ENCODE peak calls at places on chromosome 13, in four cellular contexts. R, C, H and M are unnamed samples.

GRCh38 chr13:94232161-94232560 is 247.3 kb downstream of the DCT start:
- DNase-seq in R (no peak), C (no peak), H (no peak), M (no peak)

GRCh38 chr13:113967206-113967720 is 6.6 kb downstream of the C13orf46 start:
- DNase-seq in R (no peak), C (peak), H (no peak), M (peak)

GRCh38 chr13:74145249-74145970 is 11.2 kb upstream of the KLF12 start:
- DNase-seq in R (peak), C (no peak), H (no peak), M (no peak)

GRCh38 chr13:80259159-80259558 is 81.8 kb downstream of the SPRY2 start:
- DNase-seq in R (no peak), C (no peak), H (no peak), M (no peak)

GRCh38 chr13:110367620-110368019 is 60.5 kb downstream of the COL4A2 start:
- DNase-seq in R (peak), C (no peak), H (no peak), M (no peak)

GRCh38 chr13:110319774-110320509 is 12.9 kb downstream of the COL4A2 start:
- DNase-seq in R (peak), C (no peak), H (no peak), M (no peak)

GRCh38 chr13:63092461-63092860 is 1676.8 kb upstream of the PCDH20 start:
- DNase-seq in R (no peak), C (no peak), H (no peak), M (no peak)

GRCh38 chr13:113907637-113908617 is 44.1 kb upstream of the GAS6 start:
- DNase-seq in R (peak), C (no peak), H (no peak), M (no peak)

GRCh38 chr13:34011552-34012085 is 193.7 kb downstream of the RFC3 start:
- DNase-seq in R (no peak), C (no peak), H (no peak), M (no peak)

GRCh38 chr13:42656136-42656535 is 82.2 kb downstream of the TNFSF11 start:
- DNase-seq in R (peak), C (no peak), H (no peak), M (no peak)

GRCh38 chr13:100069278-100069677 is 19.6 kb upstream of the PCCA start:
- DNase-seq in R (no peak), C (no peak), H (no peak), M (no peak)

GRCh38 chr13:113759525-113760137 is 605 bp downstream of the TMEM255B start:
- DNase-seq in R (peak), C (peak), H (no peak), M (peak)

GRCh38 chr13:97257800-97258799 is 36.0 kb downstream of the MBNL2 start:
- DNase-seq in R (peak), C (no peak), H (peak), M (peak)

GRCh38 chr13:33639640-33640080 is 178.3 kb upstream of the RFC3 start:
- DNase-seq in R (no peak), C (no peak), H (no peak), M (no peak)

GRCh38 chr13:50650936-50651638 is 192.4 kb downstream of the DLEU7 start:
- DNase-seq in R (peak), C (no peak), H (no peak), M (no peak)

GRCh38 chr13:97935071-97935470 is 18.4 kb upstream of the IPO5 start:
- DNase-seq in R (no peak), C (no peak), H (no peak), M (no peak)

GRCh38 chr13:35888327-35888940 is 242.7 kb downstream of the DCLK1 start:
- DNase-seq in R (peak), C (no peak), H (no peak), M (no peak)

GRCh38 chr13:113903361-113903760 is 39.5 kb upstream of the GAS6 start:
- DNase-seq in R (no peak), C (no peak), H (no peak), M (no peak)

GRCh38 chr13:59829690-59830089 is 334.0 kb downstream of the DIAPH3 start:
- DNase-seq in R (no peak), C (no peak), H (no peak), M (no peak)

GRCh38 chr13:25210842-25211241 is 38.8 kb upstream of the AMER2 start:
- DNase-seq in R (no peak), C (no peak), H (no peak), M (no peak)

GRCh38 chr13:93309886-93310520 is 83.4 kb downstream of the GPC6 start:
- DNase-seq in R (peak), C (no peak), H (no peak), M (no peak)

GRCh38 chr13:46296920-46297319 is 85.2 kb downstream of the LRRC63 start:
- DNase-seq in R (no peak), C (no peak), H (no peak), M (no peak)

GRCh38 chr13:68056816-68057710 is 826.9 kb upstream of the PCDH9 start:
- DNase-seq in R (peak), C (no peak), H (no peak), M (no peak)

GRCh38 chr13:97781891-97782305 is 171.6 kb upstream of the IPO5 start:
- DNase-seq in R (no peak), C (no peak), H (peak), M (no peak)

GRCh38 chr13:31790992-31791391 is 51.7 kb downstream of the RXFP2 start:
- DNase-seq in R (no peak), C (no peak), H (no peak), M (no peak)

GRCh38 chr13:40087021-40088002 is 431.9 kb downstream of the COG6 start:
- DNase-seq in R (peak), C (no peak), H (no peak), M (no peak)

GRCh38 chr13:51838235-51838846 is 6.6 kb downstream of the TMEM272 start:
- DNase-seq in R (no peak), C (no peak), H (no peak), M (no peak)

GRCh38 chr13:21964686-21965085 is 293.8 kb downstream of the FGF9 start:
- DNase-seq in R (no peak), C (no peak), H (no peak), M (no peak)

GRCh38 chr13:32804673-32805260 is 211.5 kb upstream of the KL start:
- DNase-seq in R (peak), C (no peak), H (no peak), M (no peak)

GRCh38 chr13:29952245-29952644 is 101.8 kb upstream of the UBL3 start:
- DNase-seq in R (no peak), C (no peak), H (no peak), M (no peak)

GRCh38 chr13:44498502-44498901 is 77.6 kb downstream of the TSC22D1 start:
- DNase-seq in R (no peak), C (no peak), H (no peak), M (no peak)

GRCh38 chr13:48542581-48543341 is 9.9 kb upstream of the RCBTB2 start:
- DNase-seq in R (peak), C (peak), H (peak), M (peak)

GRCh38 chr13:54958781-54959180 is 1930.2 kb downstream of the OLFM4 start:
- DNase-seq in R (no peak), C (no peak), H (no peak), M (no peak)

GRCh38 chr13:77891041-77891440 is 27.6 kb downstream of the EDNRB start:
- DNase-seq in R (no peak), C (no peak), H (no peak), M (no peak)

GRCh38 chr13:60164490-60164889 is 762 bp upstream of the DIAPH3 start:
- DNase-seq in R (peak), C (no peak), H (no peak), M (no peak)

GRCh38 chr13:57631607-57632275 is at the start of gene PCDH17:
- DNase-seq in R (peak), C (no peak), H (peak), M (no peak)

GRCh38 chr13:98318263-98318878 is 141.3 kb upstream of the RNF113B start:
- DNase-seq in R (no peak), C (no peak), H (no peak), M (no peak)

GRCh38 chr13:66543780-66544179 is 686.4 kb downstream of the PCDH9 start:
- DNase-seq in R (no peak), C (no peak), H (no peak), M (no peak)

GRCh38 chr13:34900288-34900739 is 41.8 kb upstream of the NBEA start:
- DNase-seq in R (no peak), C (no peak), H (no peak), M (no peak)

GRCh38 chr13:73060251-73061160 is 1.7 kb downstream of the KLF5 start:
- DNase-seq in R (peak), C (no peak), H (no peak), M (no peak)